ENCODE peak calls at places on chromosome 12, in six cellular contexts. H, Z, N, A, X and E are unnamed samples.

GRCh38 chr12:94057262-94058151 is 90.9 kb upstream of the PLXNC1 start:
- DNase-seq in H (peak), Z (no peak), N (no peak), A (no peak), X (no peak), E (peak)

GRCh38 chr12:69583203-69583602 is 2.1 kb upstream of the CCT2 start:
- DNase-seq in H (no peak), Z (no peak), N (no peak), A (no peak), X (no peak), E (no peak)

GRCh38 chr12:116931665-116932064 is 20.9 kb downstream of the FBXW8 start:
- DNase-seq in H (no peak), Z (no peak), N (no peak), A (no peak), X (no peak), E (no peak)

GRCh38 chr12:27284751-27285150 is 40.7 kb downstream of the STK38L start:
- DNase-seq in H (peak), Z (no peak), N (no peak), A (peak), X (no peak), E (peak)

GRCh38 chr12:11765817-11766794 is 116.6 kb downstream of the ETV6 start:
- DNase-seq in H (peak), Z (no peak), N (no peak), A (peak), X (no peak), E (peak)

GRCh38 chr12:42426733-42427132 is 100.8 kb downstream of the PPHLN1 start:
- DNase-seq in H (peak), Z (no peak), N (no peak), A (peak), X (no peak), E (peak)

GRCh38 chr12:106091421-106091820 is 47.3 kb downstream of the NUAK1 start:
- DNase-seq in H (no peak), Z (no peak), N (no peak), A (no peak), X (no peak), E (no peak)

GRCh38 chr12:95653761-95654546 is 102.7 kb upstream of the USP44 start:
- DNase-seq in H (peak), Z (no peak), N (no peak), A (peak), X (no peak), E (peak)

GRCh38 chr12:47939009-47939601 is 24.3 kb upstream of the TMEM106C start:
- DNase-seq in H (no peak), Z (peak), N (peak), A (no peak), X (no peak), E (no peak)

GRCh38 chr12:30286345-30286926 is 409.2 kb downstream of the IPO8 start:
- DNase-seq in H (peak), Z (no peak), N (no peak), A (peak), X (no peak), E (peak)

GRCh38 chr12:14416658-14417057 is 51.2 kb downstream of the ATF7IP start:
- DNase-seq in H (peak), Z (no peak), N (no peak), A (peak), X (no peak), E (peak)

GRCh38 chr12:14418526-14418925 is 53.0 kb downstream of the ATF7IP start:
- DNase-seq in H (peak), Z (no peak), N (no peak), A (peak), X (no peak), E (no peak)

GRCh38 chr12:14422516-14423230 is 57.2 kb downstream of the ATF7IP start:
- DNase-seq in H (no peak), Z (no peak), N (no peak), A (no peak), X (no peak), E (no peak)

GRCh38 chr12:14417717-14418116 is 52.2 kb downstream of the ATF7IP start:
- DNase-seq in H (peak), Z (peak), N (no peak), A (peak), X (no peak), E (peak)
- H3K4me3 ChIP-seq in H (no peak), Z (no peak), N (no peak), A (no peak), X (no peak), E (no peak)

GRCh38 chr12:111488271-111488670 is 82.5 kb downstream of the SH2B3 start:
- DNase-seq in H (no peak), Z (no peak), N (no peak), A (peak), X (peak), E (peak)

GRCh38 chr12:111482464-111482863 is 76.7 kb downstream of the SH2B3 start:
- DNase-seq in H (no peak), Z (no peak), N (no peak), A (no peak), X (no peak), E (no peak)
- TF ChIP-seq CTCF in H (peak), Z (peak), N (no peak), A (peak), X (no peak), E (peak)

GRCh38 chr12:54629925-54630324 is 4.8 kb downstream of the LACRT start:
- DNase-seq in H (no peak), Z (peak), N (no peak), A (no peak), X (no peak), E (no peak)
- H3K4me3 ChIP-seq in H (no peak), Z (no peak), N (no peak), A (no peak), X (no peak), E (no peak)

GRCh38 chr12:55727643-55728184 is 1.1 kb downstream of the CD63 start:
- DNase-seq in H (no peak), Z (no peak), N (peak), A (peak), X (peak), E (peak)

GRCh38 chr12:55729592-55730446 is 1.0 kb upstream of the CD63 start:
- DNase-seq in H (peak), Z (peak), N (peak), A (peak), X (peak), E (peak)

GRCh38 chr12:55730447-55730820 is 1.6 kb upstream of the CD63 start:
- DNase-seq in H (no peak), Z (no peak), N (no peak), A (no peak), X (no peak), E (no peak)

GRCh38 chr12:55728185-55728931 is 451 bp downstream of the CD63 start:
- DNase-seq in H (peak), Z (peak), N (peak), A (peak), X (peak), E (peak)

GRCh38 chr12:55728932-55729591 is at the start of gene CD63:
- DNase-seq in H (peak), Z (peak), N (peak), A (peak), X (peak), E (peak)
- TF ChIP-seq CTCF in H (no peak), Z (no peak), N (no peak), A (no peak), X (no peak), E (no peak)

GRCh38 chr12:4272976-4273650 is 449 bp upstream of the CCND2 start:
- DNase-seq in H (no peak), Z (no peak), N (no peak), A (no peak), X (no peak), E (no peak)
- H3K4me3 ChIP-seq in H (no peak), Z (peak), N (peak), A (peak), X (peak), E (peak)

GRCh38 chr12:68159681-68160304 is at the start of gene IFNG:
- DNase-seq in H (no peak), Z (no peak), N (no peak), A (no peak), X (no peak), E (no peak)

GRCh38 chr12:68154768-68155167 is 4.8 kb downstream of the IFNG start:
- DNase-seq in H (no peak), Z (no peak), N (no peak), A (no peak), X (no peak), E (no peak)

GRCh38 chr12:68157295-68157871 is 2.2 kb downstream of the IFNG start:
- DNase-seq in H (no peak), Z (no peak), N (no peak), A (no peak), X (no peak), E (no peak)

GRCh38 chr12:68162374-68162773 is 2.8 kb upstream of the IFNG start:
- DNase-seq in H (no peak), Z (no peak), N (no peak), A (no peak), X (no peak), E (no peak)

DNA sequence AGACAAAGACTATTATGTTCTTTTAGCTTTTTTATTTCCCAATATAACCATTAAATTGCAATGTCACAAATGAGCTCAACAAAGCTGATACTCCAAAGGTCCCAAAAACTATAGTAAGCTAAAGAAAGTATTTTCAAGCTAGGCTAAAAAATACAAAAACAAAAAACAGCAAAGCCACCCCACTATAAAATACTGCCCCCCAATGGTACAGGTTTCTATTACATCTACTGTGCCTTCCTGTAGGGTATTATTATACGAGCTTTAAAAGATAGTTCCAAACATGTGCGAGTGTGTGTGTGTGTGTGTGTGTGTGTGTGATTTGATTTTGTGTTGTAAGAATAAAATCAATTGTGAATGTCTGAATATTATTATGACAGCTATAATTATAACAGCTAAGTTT is 1.1 kb downstream of the IFNG start:
- DNase-seq in H (peak), Z (no peak), N (no peak), A (peak), X (no peak), E (peak)
- TF ChIP-seq CTCF in H (peak), Z (peak), N (no peak), A (peak), X (no peak), E (peak)